ENCODE peak calls at places on chromosomes 12 and 14, in nine cellular contexts. V, L, O, F, J, N, D, T and Q are unnamed samples.

GRCh38 chr14:51079489-51079888 is 15.4 kb downstream of the TRIM9 start:
- DNase-seq in N (no peak), D (no peak), V (no peak), F (peak; percentile 40), J (no peak), L (no peak), O (no peak), T (no peak), Q (no peak)

GRCh38 chr12:1117970-1118563 is 127.0 kb downstream of the ERC1 start:
- DNase-seq in N (peak; percentile 61), O (peak; percentile 78), L (peak; percentile 60), F (peak; percentile 80), V (peak; percentile 92), J (peak; percentile 34), D (peak; percentile 64), T (peak; percentile 74), Q (peak; percentile 65)

GRCh38 chr12:25242981-25243764 is 7.6 kb downstream of the KRAS start:
- DNase-seq in V (peak; percentile 18), D (no peak), N (no peak), T (no peak), J (no peak), L (no peak), O (no peak), F (peak; percentile 35), Q (no peak)

GRCh38 chr12:14619731-14620501 is 52.2 kb upstream of the PLBD1 start:
- DNase-seq in J (no peak), O (no peak), V (no peak), T (no peak), L (no peak), F (no peak), N (no peak), D (no peak), Q (no peak)

GRCh38 chr12:124698211-124698997 is 131.0 kb upstream of the NCOR2 start:
- DNase-seq in F (peak; percentile 44), T (no peak), O (no peak), J (no peak), D (no peak), V (no peak), L (no peak), N (no peak), Q (no peak)

GRCh38 chr14:44937547-44937946 is 24.2 kb downstream of the KLHL28 start:
- DNase-seq in J (no peak), T (no peak), F (no peak), O (no peak), V (no peak), D (no peak), L (no peak), N (no peak), Q (no peak)

GRCh38 chr14:55948399-55948798 is 169.8 kb upstream of the PELI2 start:
- DNase-seq in V (no peak), N (no peak), L (no peak), J (no peak), O (no peak), D (no peak), T (no peak), F (no peak), Q (no peak)

GRCh38 chr12:116863275-116863767 is 17.9 kb downstream of the HRK start:
- DNase-seq in J (no peak), L (no peak), F (peak; percentile 77), V (peak; percentile 30), D (no peak), O (no peak), N (no peak), T (no peak), Q (peak; percentile 88)

GRCh38 chr12:132404435-132404855 is 75.1 kb upstream of the GALNT9 start:
- DNase-seq in L (no peak), J (no peak), F (no peak), O (no peak), V (no peak), D (no peak), T (no peak), N (no peak), Q (no peak)

GRCh38 chr12:98372340-98373018 is 142.9 kb upstream of the TMPO start:
- DNase-seq in N (no peak), J (no peak), V (no peak), O (no peak), F (no peak), D (no peak), L (no peak), T (no peak), Q (no peak)

GRCh38 chr14:95811813-95812212 is 64.8 kb upstream of the TUNAR start:
- DNase-seq in D (no peak), V (no peak), N (no peak), T (no peak), F (no peak), L (no peak), O (no peak), J (no peak), Q (no peak)

GRCh38 chr14:57828713-57829112 is 37.2 kb downstream of the SLC35F4 start:
- DNase-seq in D (no peak), J (no peak), T (no peak), N (no peak), O (no peak), F (no peak), V (no peak), L (no peak), Q (no peak)

GRCh38 chr12:89943461-89943860 is 234.8 kb upstream of the ATP2B1 start:
- DNase-seq in T (no peak), V (no peak), L (peak; percentile 6), J (no peak), F (no peak), D (no peak), O (no peak), N (no peak), Q (no peak)

GRCh38 chr12:126663304-126664094 is 1598.3 kb downstream of the AACS start:
- DNase-seq in J (no peak), F (peak; percentile 52), O (no peak), V (peak; percentile 0), N (no peak), L (peak; percentile 10), T (no peak), D (no peak), Q (peak; percentile 62)